ENCODE peak calls at places on chromosomes 3 and 15, in nine cellular contexts. Y is A549, T is AG04450, M is AG10803, A is astrocyte of the spinal cord, S is heart left ventricle, I is ovary, J is mucosa of descending colon, R is prostate gland. D is an unnamed sample.

GRCh38 chr3:148737104-148737525 is 39.4 kb downstream of the AGTR1 start:
- DNase-seq in Y (peak; percentile 64), T (no peak), J (no peak), I (no peak), R (no peak), S (no peak), M (peak; percentile 27), A (no peak), D (peak; percentile 84)

GRCh38 chr3:67655364-67656121 is 1.1 kb upstream of the SUCLG2 start:
- DNase-seq in M (no peak), Y (peak; percentile 37), J (peak; percentile 78), T (no peak), I (peak; percentile 12), R (peak; percentile 15), S (no peak), A (no peak), D (no peak)

GRCh38 chr15:68606332-68606731 is 27.5 kb downstream of the CORO2B start:
- DNase-seq in S (no peak), Y (no peak), J (no peak), R (no peak), I (no peak), T (no peak), M (no peak), A (no peak), D (peak; percentile 49)

GRCh38 chr3:187012609-187013051 is 82.3 kb downstream of the ST6GAL1 start:
- DNase-seq in R (no peak), I (no peak), S (no peak), T (no peak), J (peak; percentile 56), A (no peak), Y (no peak), M (no peak), D (no peak)

GRCh38 chr15:58537033-58537432 is 105.2 kb downstream of the LIPC start:
- DNase-seq in I (no peak), T (no peak), S (no peak), R (no peak), J (no peak), M (no peak), Y (no peak), A (no peak), D (no peak)

GRCh38 chr15:67405208-67406191 is 115.4 kb upstream of the C15orf61 start:
- DNase-seq in R (peak; percentile 7), Y (peak; percentile 61), J (no peak), M (peak; percentile 49), T (peak; percentile 11), I (no peak), S (no peak), A (peak; percentile 81), D (peak; percentile 84)

GRCh38 chr3:49805884-49806701 is 3.0 kb downstream of the INKA1 start:
- DNase-seq in R (no peak), J (peak; percentile 70), M (no peak), I (no peak), A (no peak), T (no peak), Y (no peak), S (peak; percentile 83), D (no peak)

GRCh38 chr3:138938056-138938876 is 8.7 kb downstream of the FOXL2 start:
- DNase-seq in J (no peak), A (no peak), I (peak; percentile 54), Y (no peak), R (no peak), M (no peak), T (no peak), S (no peak), D (no peak)

GRCh38 chr3:28860307-28860706 is 420.6 kb upstream of the RBMS3 start:
- DNase-seq in S (peak; percentile 13), T (no peak), J (no peak), A (no peak), I (no peak), M (peak; percentile 47), Y (no peak), R (peak; percentile 57), D (peak; percentile 7)

GRCh38 chr15:40137011-40137906 is 23.6 kb upstream of the BUB1B start:
- DNase-seq in S (no peak), T (no peak), A (no peak), I (no peak), R (no peak), J (no peak), Y (no peak), M (no peak), D (no peak)
- TF ChIP-seq CTCF in S (no peak), T (no peak), A (no peak), I (no peak), R (no peak), J (no peak), Y (no peak), M (no peak), D (no peak)

GRCh38 chr15:95869920-95870319 is 460.6 kb upstream of the NR2F2 start:
- DNase-seq in Y (no peak), I (no peak), A (no peak), S (no peak), J (no peak), T (no peak), M (no peak), R (no peak), D (no peak)

GRCh38 chr15:95868450-95868849 is 462.1 kb upstream of the NR2F2 start:
- DNase-seq in S (no peak), Y (no peak), I (no peak), J (no peak), T (no peak), R (no peak), M (no peak), A (no peak), D (no peak)

GRCh38 chr15:95872366-95872771 is 458.1 kb upstream of the NR2F2 start:
- DNase-seq in A (peak; percentile 64), Y (no peak), M (peak; percentile 40), S (no peak), J (no peak), R (no peak), I (no peak), T (peak; percentile 33), D (peak; percentile 56)

GRCh38 chr15:95866698-95867440 is 463.6 kb upstream of the NR2F2 start:
- DNase-seq in J (no peak), M (no peak), I (no peak), Y (no peak), A (no peak), T (no peak), R (no peak), S (no peak), D (no peak)

DNA sequence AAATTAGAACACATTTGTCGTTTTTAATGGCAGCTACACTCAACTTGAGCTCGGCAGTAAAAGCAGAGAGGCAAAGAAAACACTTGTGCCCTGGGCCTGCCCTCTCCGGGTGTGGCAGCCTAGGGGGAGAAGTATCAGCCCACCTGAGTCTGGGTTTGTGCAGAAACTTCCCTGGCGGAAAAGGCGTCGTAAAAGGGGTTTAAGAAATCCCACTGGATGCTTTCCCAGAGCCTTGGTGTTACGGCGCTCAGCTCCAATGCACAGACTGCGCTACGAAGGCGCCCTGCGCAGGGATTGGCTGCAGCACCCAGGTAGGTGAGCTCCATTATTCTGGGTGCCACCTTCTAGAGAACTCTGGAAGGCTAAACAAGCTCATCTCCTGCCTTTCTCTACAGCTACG is 461.5 kb upstream of the NR2F2 start:
- DNase-seq in T (no peak), A (no peak), R (no peak), J (no peak), Y (no peak), I (no peak), S (no peak), M (no peak), D (no peak)
- H3K4me3 ChIP-seq in T (no peak overlapping the region), A (no peak overlapping the region), R (no peak overlapping the region), J (no peak overlapping the region), Y (no peak overlapping the region), I (no peak overlapping the region), S (no peak overlapping the region), M (no peak overlapping the region), D (no peak overlapping the region)

GRCh38 chr3:194705761-194706160 is 20.1 kb downstream of the FAM43A start:
- DNase-seq in M (no peak), I (no peak), J (no peak), A (no peak), S (no peak), Y (no peak), R (no peak), T (no peak), D (no peak)
- TF ChIP-seq CTCF in M (no peak), I (no peak), J (no peak), A (no peak), S (no peak), Y (no peak), R (no peak), T (no peak), D (no peak)

GRCh38 chr3:3172627-3173026 is 6.9 kb downstream of the CRBN start:
- DNase-seq in Y (no peak), S (no peak), R (no peak), M (no peak), J (no peak), I (no peak), T (no peak), A (no peak), D (no peak)
- H3K4me3 ChIP-seq in Y (no peak overlapping the region), S (peak overlapping the region; percentile 47), R (no peak overlapping the region), M (no peak overlapping the region), J (no peak overlapping the region), I (no peak overlapping the region), T (no peak overlapping the region), A (no peak overlapping the region), D (no peak overlapping the region)

DNA sequence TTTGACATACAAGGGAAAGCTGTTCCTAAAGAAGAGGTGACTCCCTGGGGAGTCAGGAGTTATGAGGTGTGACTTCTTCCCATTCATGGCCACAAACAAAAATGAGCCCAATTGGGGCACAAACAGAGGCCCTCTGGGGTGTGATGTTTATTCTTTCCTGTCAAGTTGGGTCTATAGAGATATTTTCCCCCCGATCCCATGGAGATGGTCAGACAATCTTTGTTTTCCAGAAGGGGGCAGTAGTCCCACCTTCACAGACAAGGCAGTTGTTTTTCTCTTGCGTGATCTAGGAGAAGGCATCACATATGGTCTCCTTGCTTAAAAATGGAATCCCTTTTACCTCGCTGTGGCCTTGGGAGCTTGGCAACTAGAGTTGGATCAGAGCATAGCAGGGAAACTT is 110.3 kb downstream of the MFSD1 start:
- DNase-seq in A (no peak), S (no peak), J (no peak), Y (peak; percentile 4), I (no peak), R (no peak), T (no peak), M (no peak), D (peak; percentile 12)
- TF ChIP-seq CTCF in A (no peak), S (no peak), J (no peak), Y (no peak), I (no peak), R (no peak), T (no peak), M (no peak), D (peak; percentile 15)

D was measured in fibroblast of mammary gland.